ENCODE peak calls at places on chromosomes 7 and 10, in four cellular contexts. K is K562, F is HepG2, U is IMR-90. L is an unnamed sample.

GRCh38 chr7:1695800-1696454 is 25.9 kb downstream of the ELFN1 start:
- DNase-seq in K (no peak), F (no peak), U (no peak), L (no peak)

GRCh38 chr10:34815174-34816066 is at the start of gene PARD3:
- DNase-seq in K (peak), F (peak), U (peak), L (peak)

GRCh38 chr10:69854685-69855345 is 53.1 kb downstream of the COL13A1 start:
- DNase-seq in K (no peak), F (no peak), U (no peak), L (no peak)

GRCh38 chr10:128623776-128624175 is 497.6 kb upstream of the MKI67 start:
- DNase-seq in K (no peak), F (no peak), U (no peak), L (no peak)

GRCh38 chr7:138900040-138900828 is 81.0 kb downstream of the KIAA1549 start:
- DNase-seq in K (no peak), F (no peak), U (peak), L (no peak)

GRCh38 chr7:140621326-140622035 is 19.1 kb downstream of the DENND2A start:
- DNase-seq in K (no peak), F (no peak), U (peak), L (no peak)

GRCh38 chr10:126245501-126245900 is 142.8 kb downstream of the ADAM12 start:
- DNase-seq in K (no peak), F (no peak), U (no peak), L (no peak)

GRCh38 chr10:82811621-82812020 is 936.6 kb downstream of the NRG3 start:
- DNase-seq in K (peak), F (no peak), U (no peak), L (peak)

GRCh38 chr7:128164061-128164954 is 76.8 kb upstream of the LEP start:
- DNase-seq in K (no peak), F (no peak), U (peak), L (peak)
- TF ChIP-seq MAZ in K (no peak), F (no peak), U (no peak), L (no peak)

DNA sequence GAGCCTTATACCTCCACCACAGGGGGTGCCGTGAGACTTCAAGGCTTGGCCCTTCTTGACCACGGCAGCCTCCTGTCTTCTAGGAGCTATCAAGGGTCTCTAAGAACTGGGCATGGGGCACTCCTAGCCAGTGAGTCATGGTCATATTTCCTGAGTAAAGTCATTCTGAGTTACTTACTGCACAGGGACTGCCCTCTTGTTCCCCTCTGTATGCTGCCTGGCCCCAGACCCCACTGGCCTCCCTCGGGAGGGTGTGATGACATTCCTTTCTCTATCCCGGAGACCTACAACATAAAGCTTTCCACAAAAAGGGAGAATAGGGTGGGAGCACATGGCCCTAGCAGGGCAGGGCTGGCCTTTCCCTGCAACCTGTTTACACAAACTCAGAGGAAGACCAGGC is 21.4 kb downstream of the DPCD start:
- DNase-seq in K (no peak), F (no peak), U (peak), L (no peak)
- TF ChIP-seq MAZ in K (no peak), F (no peak), U (no peak), L (no peak)

GRCh38 chr7:51647931-51648351 is 331.3 kb upstream of the COBL start:
- DNase-seq in K (no peak), F (peak), U (no peak), L (no peak)
- TF ChIP-seq MAZ in K (no peak), F (no peak), U (no peak), L (no peak)

GRCh38 chr10:113148899-113149298 is 198.9 kb downstream of the TCF7L2 start:
- DNase-seq in K (no peak), F (no peak), U (no peak), L (no peak)

GRCh38 chr10:113153493-113154127 is 203.6 kb downstream of the TCF7L2 start:
- DNase-seq in K (no peak), F (no peak), U (no peak), L (no peak)

GRCh38 chr10:113151178-113151577 is 201.1 kb downstream of the TCF7L2 start:
- DNase-seq in K (no peak), F (no peak), U (no peak), L (no peak)
- TF ChIP-seq MAZ in K (no peak), F (no peak), U (no peak), L (no peak)

GRCh38 chr10:18830277-18830676 is 171.0 kb downstream of the ARL5B start:
- DNase-seq in K (no peak), F (no peak), U (no peak), L (no peak)
- TF ChIP-seq MAZ in K (no peak), F (no peak), U (no peak), L (no peak)

GRCh38 chr7:129788993-129789392 is 163.8 kb downstream of the UBE2H start:
- DNase-seq in K (no peak), F (no peak), U (no peak), L (no peak)
- TF ChIP-seq MAZ in K (no peak), F (no peak), U (no peak), L (no peak)

GRCh38 chr7:75969182-75969581 is 25.2 kb downstream of the TMEM120A start:
- DNase-seq in K (no peak), F (no peak), U (no peak), L (no peak)

GRCh38 chr7:75967055-75967454 is 27.3 kb downstream of the TMEM120A start:
- DNase-seq in K (no peak), F (no peak), U (no peak), L (no peak)

GRCh38 chr7:75967573-75967997 is 26.8 kb downstream of the TMEM120A start:
- DNase-seq in K (no peak), F (no peak), U (peak), L (no peak)

GRCh38 chr7:75968561-75969001 is 25.8 kb downstream of the TMEM120A start:
- DNase-seq in K (no peak), F (no peak), U (no peak), L (no peak)

DNA sequence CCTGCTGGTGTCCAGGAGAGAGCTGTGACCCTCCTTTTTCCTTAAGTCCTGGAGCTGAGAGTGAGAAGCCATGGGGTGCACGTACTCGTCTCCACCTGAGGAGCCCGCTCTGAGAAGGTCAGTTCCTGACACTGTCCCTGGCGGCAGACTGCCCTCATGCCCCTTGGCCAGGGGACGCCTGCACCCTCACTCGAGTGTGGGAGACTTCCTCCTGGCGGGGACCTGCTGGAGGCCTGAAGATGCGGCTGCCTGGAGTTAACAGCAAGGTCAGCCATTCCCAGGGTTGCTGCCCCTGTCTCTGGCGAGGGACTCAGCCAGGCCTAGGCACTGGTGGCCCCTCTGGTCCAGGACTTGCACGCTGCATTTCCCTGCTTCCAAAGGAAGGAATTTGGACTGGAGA is 26.4 kb downstream of the TMEM120A start:
- DNase-seq in K (no peak), F (no peak), U (no peak), L (no peak)
- TF ChIP-seq MAZ in K (no peak), F (no peak), U (no peak), L (no peak)

L was measured in A549.